ENCODE peak calls at places on chromosome 17, in four cellular contexts. J is skeletal muscle cell, B is lower leg skin, A is HCEC 1CT. V is an unnamed sample.

GRCh38 chr17:2155482-2156051 is 100.7 kb downstream of the HIC1 start:
- DNase-seq in A (no peak), B (no peak), J (no peak), V (no peak)

GRCh38 chr17:77675411-77675810 is 283.1 kb upstream of the TNRC6C start:
- DNase-seq in B (no peak), J (no peak), A (no peak), V (no peak)

GRCh38 chr17:4232168-4232813 is 31.5 kb downstream of the ANKFY1 start:
- DNase-seq in A (peak), J (no peak), B (no peak), V (no peak)

GRCh38 chr17:72591500-72592241 is 470.9 kb downstream of the SOX9 start:
- DNase-seq in A (peak), J (no peak), B (no peak), V (no peak)

GRCh38 chr17:42520540-42520951 is 15.5 kb upstream of the NAGLU start:
- DNase-seq in B (no peak), A (no peak), J (no peak), V (no peak)

GRCh38 chr17:80119839-80120238 is 18.5 kb downstream of the GAA start:
- DNase-seq in A (no peak), B (no peak), J (no peak), V (no peak)

GRCh38 chr17:8287651-8288335 is 677 bp upstream of the RANGRF start:
- DNase-seq in B (peak), J (no peak), A (no peak), V (no peak)

GRCh38 chr17:45338023-45338781 is 21.4 kb upstream of the MAP3K14 start:
- DNase-seq in B (no peak), J (no peak), A (no peak), V (no peak)

GRCh38 chr17:28741358-28742349 is 2.2 kb upstream of the TRAF4 start:
- DNase-seq in A (no peak), B (no peak), J (no peak), V (no peak)

GRCh38 chr17:46139365-46140210 is 53.6 kb downstream of the KANSL1 start:
- DNase-seq in J (no peak), B (no peak), A (no peak), V (no peak)

GRCh38 chr17:17515921-17516295 is 19.7 kb upstream of the RASD1 start:
- DNase-seq in B (no peak), J (no peak), A (no peak), V (no peak)

GRCh38 chr17:76940293-76940692 is 72.1 kb downstream of the MGAT5B start:
- DNase-seq in A (no peak), J (no peak), B (no peak), V (peak)

GRCh38 chr17:7004398-7005253 is 7.8 kb upstream of the RNASEK start:
- DNase-seq in B (no peak), A (peak), J (no peak), V (no peak)

GRCh38 chr17:74008196-74008595 is 195.3 kb upstream of the RPL38 start:
- DNase-seq in J (no peak), B (no peak), A (no peak), V (peak)

GRCh38 chr17:49494937-49495841 is at the start of gene NGFR:
- DNase-seq in J (no peak), B (no peak), A (no peak), V (no peak)

GRCh38 chr17:83064732-83065659 is 14.4 kb upstream of the METRNL start:
- DNase-seq in J (no peak), A (no peak), B (peak), V (no peak)

GRCh38 chr17:79041041-79041570 is 17.1 kb downstream of the C1QTNF1 start:
- DNase-seq in J (no peak), B (no peak), A (no peak), V (no peak)

GRCh38 chr17:36463916-36464764 is 22.3 kb upstream of the ZNHIT3 start:
- DNase-seq in J (peak), B (peak), A (peak), V (peak)

GRCh38 chr17:79568661-79569060 is 42.2 kb downstream of the RBFOX3 start:
- DNase-seq in B (no peak), A (no peak), J (no peak), V (no peak)

GRCh38 chr17:55301521-55302406 is 37.0 kb downstream of the HLF start:
- DNase-seq in J (no peak), A (no peak), B (no peak), V (no peak)

GRCh38 chr17:49866882-49867413 is 19.1 kb upstream of the TAC4 start:
- DNase-seq in A (no peak), J (no peak), B (no peak), V (no peak)

GRCh38 chr17:38353084-38353604 is 1.5 kb downstream of the SOCS7 start:
- DNase-seq in B (no peak), A (no peak), J (no peak), V (no peak)

GRCh38 chr17:9644910-9645751 is at the start of gene USP43:
- DNase-seq in J (no peak), A (no peak), B (no peak), V (no peak)

GRCh38 chr17:57051886-57052342 is 33.1 kb upstream of the AKAP1 start:
- DNase-seq in B (no peak), A (no peak), J (no peak), V (no peak)

GRCh38 chr17:11980813-11981212 is 16.5 kb downstream of the ZNF18 start:
- DNase-seq in J (no peak), A (peak), B (no peak), V (no peak)

GRCh38 chr17:48995871-48996695 is 1.1 kb upstream of the IGF2BP1 start:
- DNase-seq in B (no peak), J (no peak), A (no peak), V (peak)

GRCh38 chr17:30517786-30518185 is 40.6 kb downstream of the GOSR1 start:
- DNase-seq in J (no peak), B (no peak), A (no peak), V (no peak)

GRCh38 chr17:63406689-63407330 is 39.3 kb downstream of the CYB561 start:
- DNase-seq in B (peak), A (peak), J (peak), V (peak)

GRCh38 chr17:28862497-28862896 is 7.7 kb downstream of the ERAL1 start:
- DNase-seq in A (no peak), J (no peak), B (no peak), V (no peak)

GRCh38 chr17:1709403-1709891 is 730 bp downstream of the TLCD2 start:
- DNase-seq in B (no peak), A (peak), J (no peak), V (no peak)

GRCh38 chr17:46766493-46767491 is 51.7 kb downstream of the WNT3 start:
- DNase-seq in A (no peak), B (no peak), J (no peak), V (no peak)

GRCh38 chr17:12756786-12757185 is 32.5 kb upstream of the ARHGAP44 start:
- DNase-seq in B (no peak), J (no peak), A (peak), V (no peak)

GRCh38 chr17:9529033-9529748 is 46.4 kb downstream of the STX8 start:
- DNase-seq in J (no peak), A (peak), B (no peak), V (no peak)

GRCh38 chr17:77572065-77572601 is 386.4 kb upstream of the TNRC6C start:
- DNase-seq in A (no peak), J (no peak), B (no peak), V (no peak)

GRCh38 chr17:50052241-50052788 is 3.6 kb upstream of the ITGA3 start:
- DNase-seq in J (no peak), A (no peak), B (no peak), V (no peak)